ENCODE peak calls at places on chromosomes 12 and 14, in ten cellular contexts. One of them, this sample, is unnamed.

GRCh38 chr12:92144631-92145480 is 790 bp downstream of the BTG1 start:
- DNase-seq in natural killer cell: peak
- DNase-seq in thoracic aorta: peak
- DNase-seq in AG10803: peak
- DNase-seq in GDM1: peak
- DNase-seq in fibroblast of pulmonary artery: peak
- DNase-seq in RWPE1: peak
- DNase-seq in lower leg skin: peak
- DNase-seq in mesenteric fat pad: no peak
- DNase-seq in activated T-cell treated with anti-CD3 and anti-CD28 coated beads for 1 hour: peak
- DNase-seq in this sample: no peak

GRCh38 chr12:94793191-94793595 is 142.8 kb upstream of the TMCC3 start:
- DNase-seq in natural killer cell: no peak
- DNase-seq in thoracic aorta: no peak
- DNase-seq in AG10803: no peak
- DNase-seq in GDM1: no peak
- DNase-seq in fibroblast of pulmonary artery: no peak
- DNase-seq in RWPE1: no peak
- DNase-seq in lower leg skin: no peak
- DNase-seq in mesenteric fat pad: no peak
- DNase-seq in activated T-cell treated with anti-CD3 and anti-CD28 coated beads for 1 hour: no peak
- DNase-seq in this sample: no peak

GRCh38 chr12:11645391-11645790 is 4.1 kb upstream of the ETV6 start:
- DNase-seq in natural killer cell: no peak
- DNase-seq in thoracic aorta: no peak
- DNase-seq in AG10803: no peak
- DNase-seq in GDM1: no peak
- DNase-seq in fibroblast of pulmonary artery: no peak
- DNase-seq in RWPE1: no peak
- DNase-seq in lower leg skin: no peak
- DNase-seq in mesenteric fat pad: no peak
- DNase-seq in activated T-cell treated with anti-CD3 and anti-CD28 coated beads for 1 hour: no peak
- DNase-seq in this sample: no peak

GRCh38 chr12:57031789-57032188 is 15.5 kb upstream of the TAC3 start:
- DNase-seq in natural killer cell: no peak
- DNase-seq in thoracic aorta: no peak
- DNase-seq in AG10803: no peak
- DNase-seq in GDM1: no peak
- DNase-seq in fibroblast of pulmonary artery: no peak
- DNase-seq in RWPE1: no peak
- DNase-seq in lower leg skin: no peak
- DNase-seq in mesenteric fat pad: peak
- DNase-seq in activated T-cell treated with anti-CD3 and anti-CD28 coated beads for 1 hour: no peak
- DNase-seq in this sample: no peak

GRCh38 chr12:11941601-11942360 is 129.0 kb upstream of the BCL2L14 start:
- DNase-seq in natural killer cell: no peak
- DNase-seq in thoracic aorta: no peak
- DNase-seq in AG10803: peak
- DNase-seq in GDM1: no peak
- DNase-seq in fibroblast of pulmonary artery: peak
- DNase-seq in RWPE1: peak
- DNase-seq in lower leg skin: no peak
- DNase-seq in mesenteric fat pad: no peak
- DNase-seq in activated T-cell treated with anti-CD3 and anti-CD28 coated beads for 1 hour: no peak
- DNase-seq in this sample: no peak

GRCh38 chr12:15717940-15718567 is 71.1 kb downstream of the EPS8 start:
- DNase-seq in natural killer cell: no peak
- DNase-seq in thoracic aorta: no peak
- DNase-seq in AG10803: no peak
- DNase-seq in GDM1: no peak
- DNase-seq in fibroblast of pulmonary artery: no peak
- DNase-seq in RWPE1: no peak
- DNase-seq in lower leg skin: no peak
- DNase-seq in mesenteric fat pad: no peak
- DNase-seq in activated T-cell treated with anti-CD3 and anti-CD28 coated beads for 1 hour: no peak
- DNase-seq in this sample: no peak

GRCh38 chr14:77133718-77134338 is 7.8 kb downstream of the ZDHHC22 start:
- DNase-seq in natural killer cell: peak
- DNase-seq in thoracic aorta: no peak
- DNase-seq in AG10803: peak
- DNase-seq in GDM1: peak
- DNase-seq in fibroblast of pulmonary artery: peak
- DNase-seq in RWPE1: peak
- DNase-seq in lower leg skin: no peak
- DNase-seq in mesenteric fat pad: peak
- DNase-seq in activated T-cell treated with anti-CD3 and anti-CD28 coated beads for 1 hour: peak
- DNase-seq in this sample: no peak

GRCh38 chr12:45284096-45284901 is 68.4 kb downstream of the ANO6 start:
- DNase-seq in natural killer cell: no peak
- DNase-seq in thoracic aorta: no peak
- DNase-seq in AG10803: peak
- DNase-seq in GDM1: no peak
- DNase-seq in fibroblast of pulmonary artery: peak
- DNase-seq in RWPE1: no peak
- DNase-seq in lower leg skin: no peak
- DNase-seq in mesenteric fat pad: no peak
- DNase-seq in activated T-cell treated with anti-CD3 and anti-CD28 coated beads for 1 hour: no peak
- DNase-seq in this sample: no peak

GRCh38 chr12:86838709-86839108 is 582.5 kb upstream of the MGAT4C start:
- DNase-seq in natural killer cell: no peak
- DNase-seq in thoracic aorta: no peak
- DNase-seq in AG10803: no peak
- DNase-seq in GDM1: no peak
- DNase-seq in fibroblast of pulmonary artery: peak
- DNase-seq in RWPE1: no peak
- DNase-seq in lower leg skin: no peak
- DNase-seq in mesenteric fat pad: no peak
- DNase-seq in activated T-cell treated with anti-CD3 and anti-CD28 coated beads for 1 hour: no peak
- DNase-seq in this sample: no peak

GRCh38 chr14:72894623-72895378 is 900 bp upstream of the DPF3 start:
- DNase-seq in natural killer cell: no peak
- DNase-seq in thoracic aorta: no peak
- DNase-seq in AG10803: no peak
- DNase-seq in GDM1: no peak
- DNase-seq in fibroblast of pulmonary artery: no peak
- DNase-seq in RWPE1: peak
- DNase-seq in lower leg skin: no peak
- DNase-seq in mesenteric fat pad: no peak
- DNase-seq in activated T-cell treated with anti-CD3 and anti-CD28 coated beads for 1 hour: no peak
- DNase-seq in this sample: no peak

GRCh38 chr12:88111074-88111652 is 30.7 kb downstream of the CEP290 start:
- DNase-seq in natural killer cell: no peak
- DNase-seq in thoracic aorta: no peak
- DNase-seq in AG10803: peak
- DNase-seq in GDM1: no peak
- DNase-seq in fibroblast of pulmonary artery: peak
- DNase-seq in RWPE1: peak
- DNase-seq in lower leg skin: no peak
- DNase-seq in mesenteric fat pad: no peak
- DNase-seq in activated T-cell treated with anti-CD3 and anti-CD28 coated beads for 1 hour: no peak
- DNase-seq in this sample: peak

GRCh38 chr12:109541412-109541725 is 31.9 kb downstream of the MMAB start:
- DNase-seq in natural killer cell: no peak
- DNase-seq in thoracic aorta: no peak
- DNase-seq in AG10803: peak
- DNase-seq in GDM1: no peak
- DNase-seq in fibroblast of pulmonary artery: no peak
- DNase-seq in RWPE1: no peak
- DNase-seq in lower leg skin: no peak
- DNase-seq in mesenteric fat pad: no peak
- DNase-seq in activated T-cell treated with anti-CD3 and anti-CD28 coated beads for 1 hour: no peak
- DNase-seq in this sample: no peak

GRCh38 chr14:34616360-34616759 is 13.6 kb downstream of the SNX6 start:
- DNase-seq in natural killer cell: no peak
- DNase-seq in thoracic aorta: no peak
- DNase-seq in AG10803: no peak
- DNase-seq in GDM1: no peak
- DNase-seq in fibroblast of pulmonary artery: no peak
- DNase-seq in RWPE1: no peak
- DNase-seq in lower leg skin: no peak
- DNase-seq in mesenteric fat pad: no peak
- DNase-seq in activated T-cell treated with anti-CD3 and anti-CD28 coated beads for 1 hour: no peak
- DNase-seq in this sample: no peak

GRCh38 chr14:96944297-96944696 is 147.1 kb downstream of the VRK1 start:
- DNase-seq in natural killer cell: no peak
- DNase-seq in thoracic aorta: no peak
- DNase-seq in AG10803: no peak
- DNase-seq in GDM1: no peak
- DNase-seq in fibroblast of pulmonary artery: no peak
- DNase-seq in RWPE1: no peak
- DNase-seq in lower leg skin: no peak
- DNase-seq in mesenteric fat pad: no peak
- DNase-seq in activated T-cell treated with anti-CD3 and anti-CD28 coated beads for 1 hour: no peak
- DNase-seq in this sample: no peak

GRCh38 chr14:94162466-94162865 is 11.7 kb upstream of the PPP4R4 start:
- DNase-seq in natural killer cell: no peak
- DNase-seq in thoracic aorta: no peak
- DNase-seq in AG10803: no peak
- DNase-seq in GDM1: no peak
- DNase-seq in fibroblast of pulmonary artery: no peak
- DNase-seq in RWPE1: no peak
- DNase-seq in lower leg skin: no peak
- DNase-seq in mesenteric fat pad: no peak
- DNase-seq in activated T-cell treated with anti-CD3 and anti-CD28 coated beads for 1 hour: no peak
- DNase-seq in this sample: no peak

GRCh38 chr12:60872850-60873713 is 1277.3 kb downstream of the SLC16A7 start:
- DNase-seq in natural killer cell: no peak
- DNase-seq in thoracic aorta: no peak
- DNase-seq in AG10803: no peak
- DNase-seq in GDM1: no peak
- DNase-seq in fibroblast of pulmonary artery: no peak
- DNase-seq in RWPE1: no peak
- DNase-seq in lower leg skin: no peak
- DNase-seq in mesenteric fat pad: no peak
- DNase-seq in activated T-cell treated with anti-CD3 and anti-CD28 coated beads for 1 hour: no peak
- DNase-seq in this sample: no peak

GRCh38 chr12:76942276-76942675 is 63.5 kb upstream of the CSRP2 start:
- DNase-seq in natural killer cell: no peak
- DNase-seq in thoracic aorta: no peak
- DNase-seq in AG10803: peak
- DNase-seq in GDM1: no peak
- DNase-seq in fibroblast of pulmonary artery: peak
- DNase-seq in RWPE1: no peak
- DNase-seq in lower leg skin: no peak
- DNase-seq in mesenteric fat pad: no peak
- DNase-seq in activated T-cell treated with anti-CD3 and anti-CD28 coated beads for 1 hour: no peak
- DNase-seq in this sample: no peak

GRCh38 chr14:70257526-70257925 is 68.8 kb upstream of the SLC8A3 start:
- DNase-seq in natural killer cell: no peak
- DNase-seq in thoracic aorta: no peak
- DNase-seq in AG10803: no peak
- DNase-seq in GDM1: peak
- DNase-seq in fibroblast of pulmonary artery: no peak
- DNase-seq in RWPE1: peak
- DNase-seq in lower leg skin: no peak
- DNase-seq in mesenteric fat pad: no peak
- DNase-seq in activated T-cell treated with anti-CD3 and anti-CD28 coated beads for 1 hour: no peak
- DNase-seq in this sample: no peak

This sample was measured in iPS DF 6.9.